ENCODE peak calls at places on chromosomes 16 and 17, in nine cellular contexts. D is heart left ventricle, N is A549, H is neuronal stem cell, J is testis, T is IMR-90, R is pancreas, K is BE2C, G is aorta. P is an unnamed sample.

GRCh38 chr16:2614761-2615191 is 67.5 kb upstream of the KCTD5 start:
- DNase-seq in D (no peak), N (no peak), H (no peak), J (peak; percentile 10), T (no peak), R (no peak), K (no peak), G (peak; percentile 11), P (no peak)

GRCh38 chr16:84314373-84314772 is 19.7 kb downstream of the WFDC1 start:
- DNase-seq in D (no peak), N (no peak), H (no peak), J (no peak), T (no peak), R (no peak), K (no peak), G (no peak), P (no peak)

GRCh38 chr17:82671071-82671470 is 22.8 kb upstream of the WDR45B start:
- DNase-seq in D (no peak), N (no peak), H (no peak), J (no peak), T (no peak), R (no peak), K (no peak), G (no peak), P (no peak)

GRCh38 chr16:14077918-14078317 is 6.8 kb downstream of the MRTFB start:
- DNase-seq in D (no peak), N (no peak), H (no peak), J (no peak), T (no peak), R (no peak), K (no peak), G (no peak), P (no peak)

GRCh38 chr17:2244545-2245525 is 58.8 kb downstream of the SMG6 start:
- DNase-seq in D (peak; percentile 85), N (peak; percentile 84), H (peak; percentile 64), J (peak; percentile 87), T (peak; percentile 92), R (peak; percentile 89), K (peak; percentile 77), G (peak; percentile 91), P (peak; percentile 84)

GRCh38 chr16:57519796-57520360 is 16.5 kb downstream of the CCDC102A start:
- DNase-seq in D (peak; percentile 80), N (peak; percentile 68), H (no peak), J (peak; percentile 87), T (peak; percentile 52), R (peak; percentile 79), K (peak; percentile 91), G (peak; percentile 80), P (peak; percentile 78)

GRCh38 chr16:87436225-87437172 is 44.4 kb downstream of the MAP1LC3B start:
- DNase-seq in D (no peak), N (no peak), H (no peak), J (peak; percentile 35), T (peak; percentile 47), R (no peak), K (no peak), G (no peak), P (no peak)

GRCh38 chr16:68246671-68247070 is 1.5 kb downstream of the PLA2G15 start:
- DNase-seq in D (no peak), N (no peak), H (no peak), J (no peak), T (no peak), R (peak; percentile 15), K (no peak), G (no peak), P (no peak)

GRCh38 chr17:59330314-59330942 is 1.0 kb upstream of the YPEL2 start:
- DNase-seq in D (peak; percentile 57), N (peak; percentile 75), H (peak; percentile 37), J (peak; percentile 60), T (no peak), R (peak; percentile 82), K (no peak), G (peak; percentile 62), P (peak; percentile 42)

GRCh38 chr17:45171338-45172231 is 9.9 kb downstream of the HEXIM2 start:
- DNase-seq in D (peak; percentile 26), N (peak; percentile 96), H (no peak), J (no peak), T (no peak), R (peak; percentile 53), K (no peak), G (peak; percentile 76), P (no peak)

GRCh38 chr16:65409505-65409904 is 287.6 kb upstream of the CDH11 start:
- DNase-seq in D (no peak), N (no peak), H (no peak), J (no peak), T (peak; percentile 59), R (no peak), K (no peak), G (no peak), P (no peak)

GRCh38 chr16:49961087-49961486 is 63.9 kb upstream of the CNEP1R1 start:
- DNase-seq in D (no peak), N (no peak), H (no peak), J (no peak), T (peak; percentile 3), R (no peak), K (no peak), G (no peak), P (no peak)

GRCh38 chr17:36731091-36731490 is 129.7 kb downstream of the MRM1 start:
- DNase-seq in D (no peak), N (no peak), H (no peak), J (no peak), T (no peak), R (peak; percentile 12), K (no peak), G (no peak), P (no peak)

GRCh38 chr17:40479754-40480480 is 21.5 kb downstream of the TNS4 start:
- DNase-seq in D (no peak), N (peak; percentile 53), H (no peak), J (no peak), T (no peak), R (no peak), K (no peak), G (no peak), P (no peak)

GRCh38 chr17:58121925-58122324 is 26.3 kb upstream of the OR4D1 start:
- DNase-seq in D (no peak), N (peak; percentile 76), H (no peak), J (no peak), T (peak; percentile 22), R (no peak), K (peak; percentile 23), G (no peak), P (no peak)

GRCh38 chr17:491086-492014 is 138.7 kb upstream of the RPH3AL start:
- DNase-seq in D (peak; percentile 50), N (peak; percentile 56), H (peak; percentile 55), J (peak; percentile 38), T (peak; percentile 69), R (peak; percentile 60), K (peak; percentile 64), G (peak; percentile 76), P (peak; percentile 60)

GRCh38 chr17:41645371-41646063 is 21.1 kb upstream of the KRT17 start:
- DNase-seq in D (no peak), N (peak; percentile 85), H (no peak), J (no peak), T (peak; percentile 78), R (no peak), K (no peak), G (no peak), P (no peak)

GRCh38 chr16:10579965-10580918 is at the start of gene EMP2:
- DNase-seq in D (peak; percentile 90), N (peak; percentile 75), H (peak; percentile 75), J (peak; percentile 68), T (peak; percentile 65), R (peak; percentile 64), K (peak; percentile 79), G (peak; percentile 88), P (peak; percentile 88)

GRCh38 chr17:7047566-7047965 is 3.7 kb upstream of the SLC16A11 start:
- DNase-seq in D (no peak), N (no peak), H (no peak), J (no peak), T (no peak), R (no peak), K (no peak), G (no peak), P (no peak)

GRCh38 chr17:64063766-64064224 is 43.4 kb upstream of the ICAM2 start:
- DNase-seq in D (peak; percentile 45), N (peak; percentile 68), H (peak; percentile 36), J (no peak), T (peak; percentile 27), R (peak; percentile 81), K (peak; percentile 65), G (no peak), P (peak; percentile 45)

DNA sequence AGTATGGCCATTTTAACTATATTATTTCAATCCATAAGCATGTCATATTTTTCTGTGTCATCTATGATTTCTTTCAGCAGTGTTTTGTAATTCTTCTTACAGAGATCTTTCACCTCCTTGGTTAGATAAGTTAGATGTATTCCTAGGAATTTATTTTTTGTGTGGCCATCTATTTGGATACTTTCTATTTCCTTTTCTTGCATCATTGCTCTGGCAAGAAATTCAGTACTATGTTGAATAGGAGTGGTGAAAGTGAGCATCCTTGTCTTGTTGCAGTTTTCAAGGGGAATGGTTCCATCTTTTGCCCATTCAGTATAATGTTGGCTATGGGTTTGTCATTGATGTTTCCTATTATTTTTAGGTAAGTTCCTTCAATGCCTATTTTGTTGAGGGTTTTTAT is 15.1 kb upstream of the ABCA9 start:
- DNase-seq in D (no peak), N (no peak), H (no peak), J (no peak), T (no peak), R (no peak), K (no peak), G (no peak), P (no peak)
- H3K4me3 ChIP-seq in D (no peak overlapping the region), N (no peak overlapping the region), H (no peak overlapping the region), J (no peak overlapping the region), T (no peak overlapping the region), R (no peak overlapping the region), K (no peak overlapping the region), G (no peak overlapping the region), P (no peak overlapping the region)

GRCh38 chr16:66658143-66658859 is 38.2 kb downstream of the CMTM4 start:
- DNase-seq in D (no peak), N (no peak), H (no peak), J (no peak), T (no peak), R (no peak), K (no peak), G (no peak), P (no peak)
- H3K4me1 ChIP-seq in D (peaks cover 28% of the 10 kb centered on the region), N (peaks cover 30% of the 10 kb centered on the region), H (peaks cover 9% of the 10 kb centered on the region), J (peaks cover 30% of the 10 kb centered on the region), T (peaks cover 11% of the 10 kb centered on the region), R (peaks cover 18% of the 10 kb centered on the region), K (peaks cover 8% of the 10 kb centered on the region), G (no peaks in the 10 kb centered on the region), P (peaks cover 30% of the 10 kb centered on the region)

DNA sequence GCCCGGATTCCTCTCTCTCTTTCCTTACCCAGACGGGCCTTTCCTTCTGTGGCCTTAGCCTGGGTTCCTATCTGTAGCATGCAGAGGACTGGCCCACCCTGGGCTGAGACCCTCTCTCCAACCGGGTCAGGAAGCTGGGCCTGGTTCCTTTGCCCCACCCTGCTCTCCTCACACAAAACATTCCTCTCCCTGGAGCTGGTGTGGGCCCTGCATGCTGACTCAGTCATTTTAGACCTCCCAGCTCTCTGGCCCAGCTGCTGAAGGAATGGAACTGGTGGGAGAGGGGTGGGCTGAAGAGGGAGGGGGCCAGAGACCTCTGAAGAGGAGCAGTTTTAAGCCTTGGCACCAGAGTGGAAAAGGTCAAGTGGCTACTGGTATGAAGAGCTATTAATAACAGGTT is 957 bp downstream of the MYL4 start:
- DNase-seq in D (no peak), N (no peak), H (no peak), J (no peak), T (no peak), R (no peak), K (no peak), G (no peak), P (no peak)
- H3K4me3 ChIP-seq in D (peak overlapping the region; percentile 10), N (no peak overlapping the region), H (no peak overlapping the region), J (no peak overlapping the region), T (no peak overlapping the region), R (no peak overlapping the region), K (no peak overlapping the region), G (no peak overlapping the region), P (peak overlapping the region; percentile 22)

GRCh38 chr17:27282054-27282501 is 11.8 kb upstream of the WSB1 start:
- DNase-seq in D (no peak), N (no peak), H (no peak), J (no peak), T (peak; percentile 50), R (no peak), K (no peak), G (no peak), P (no peak)
- H3K4me1 ChIP-seq in D (peaks cover 11% of the 10 kb centered on the region), N (no peaks in the 10 kb centered on the region), H (no peaks in the 10 kb centered on the region), J (peaks cover 6% of the 10 kb centered on the region), T (peaks cover 2% of the 10 kb centered on the region), R (peaks cover 2% of the 10 kb centered on the region), K (no peaks in the 10 kb centered on the region), G (no peaks in the 10 kb centered on the region), P (peaks cover 32% of the 10 kb centered on the region)

P was measured in left ventricle myocardium inferior.